ENCODE peak calls at places on chromosomes 7 and 10, in five cellular contexts. One of them, this sample, is unnamed.

GRCh38 chr7:105656922-105657521 is 75.7 kb upstream of the EFCAB10 start:
- DNase-seq in H1: no peak
- DNase-seq in HEK293T: peak; percentile 78
- DNase-seq in NT2/D1: peak; percentile 61
- DNase-seq in GM12878: no peak
- DNase-seq in this sample: no peak

GRCh38 chr10:1401056-1401965 is 336.0 kb downstream of the ADARB2 start:
- DNase-seq in H1: no peak
- DNase-seq in HEK293T: no peak
- DNase-seq in NT2/D1: no peak
- DNase-seq in GM12878: no peak
- DNase-seq in this sample: no peak

GRCh38 chr10:56346845-56347415 is 14.1 kb downstream of the ZWINT start:
- DNase-seq in H1: no peak
- DNase-seq in HEK293T: no peak
- DNase-seq in NT2/D1: no peak
- DNase-seq in GM12878: no peak
- DNase-seq in this sample: no peak

GRCh38 chr10:14184841-14185500 is 145.8 kb downstream of the FRMD4A start:
- DNase-seq in H1: no peak
- DNase-seq in HEK293T: no peak
- DNase-seq in NT2/D1: no peak
- DNase-seq in GM12878: peak; percentile 72
- DNase-seq in this sample: peak; percentile 94

GRCh38 chr7:41027428-41028115 is 675.3 kb downstream of the INHBA start:
- DNase-seq in H1: no peak
- DNase-seq in HEK293T: no peak
- DNase-seq in NT2/D1: no peak
- DNase-seq in GM12878: no peak
- DNase-seq in this sample: no peak

GRCh38 chr10:132507467-132507955 is 30.1 kb upstream of the INPP5A start:
- DNase-seq in H1: no peak
- DNase-seq in HEK293T: no peak
- DNase-seq in NT2/D1: no peak
- DNase-seq in GM12878: no peak
- DNase-seq in this sample: no peak

GRCh38 chr7:525740-526139 is 6.1 kb upstream of the PDGFA start:
- DNase-seq in H1: no peak
- DNase-seq in HEK293T: no peak
- DNase-seq in NT2/D1: no peak
- DNase-seq in GM12878: no peak
- DNase-seq in this sample: no peak

GRCh38 chr7:135333196-135333595 is 99.6 kb downstream of the STRA8 start:
- DNase-seq in H1: no peak
- DNase-seq in HEK293T: no peak
- DNase-seq in NT2/D1: no peak
- DNase-seq in GM12878: no peak
- DNase-seq in this sample: no peak

GRCh38 chr7:157470699-157471098 is 133.9 kb downstream of the DNAJB6 start:
- DNase-seq in H1: no peak
- DNase-seq in HEK293T: no peak
- DNase-seq in NT2/D1: no peak
- DNase-seq in GM12878: no peak
- DNase-seq in this sample: no peak

GRCh38 chr7:139992353-139993054 is 70.2 kb downstream of the PARP12 start:
- DNase-seq in H1: no peak
- DNase-seq in HEK293T: no peak
- DNase-seq in NT2/D1: no peak
- DNase-seq in GM12878: no peak
- DNase-seq in this sample: no peak

GRCh38 chr7:17043012-17043877 is 161.5 kb upstream of the AGR3 start:
- DNase-seq in H1: no peak
- DNase-seq in HEK293T: no peak
- DNase-seq in NT2/D1: no peak
- DNase-seq in GM12878: no peak
- DNase-seq in this sample: no peak

GRCh38 chr10:59708816-59709471 is 706 bp downstream of the SLC16A9 start:
- DNase-seq in H1: no peak
- DNase-seq in HEK293T: peak; percentile 13
- DNase-seq in NT2/D1: no peak
- DNase-seq in GM12878: no peak
- DNase-seq in this sample: no peak

GRCh38 chr10:5876181-5876768 is 13.4 kb downstream of the ANKRD16 start:
- DNase-seq in H1: no peak
- DNase-seq in HEK293T: no peak
- DNase-seq in NT2/D1: no peak
- DNase-seq in GM12878: no peak
- DNase-seq in this sample: no peak

GRCh38 chr7:96952974-96953391 is 52.4 kb upstream of the DLX6 start:
- DNase-seq in H1: no peak
- DNase-seq in HEK293T: no peak
- DNase-seq in NT2/D1: no peak
- DNase-seq in GM12878: no peak
- DNase-seq in this sample: no peak

GRCh38 chr7:50393076-50393475 is 57.1 kb downstream of the FIGNL1 start:
- DNase-seq in H1: no peak
- DNase-seq in HEK293T: no peak
- DNase-seq in NT2/D1: no peak
- DNase-seq in GM12878: no peak
- DNase-seq in this sample: no peak

GRCh38 chr10:46304671-46305429 is 18.1 kb downstream of the ANTXRL start:
- DNase-seq in H1: no peak
- DNase-seq in HEK293T: no peak
- DNase-seq in NT2/D1: no peak
- DNase-seq in GM12878: no peak
- DNase-seq in this sample: no peak

GRCh38 chr7:108093341-108093740 is 36.8 kb downstream of the LAMB4 start:
- DNase-seq in H1: no peak
- DNase-seq in HEK293T: no peak
- DNase-seq in NT2/D1: no peak
- DNase-seq in GM12878: no peak
- DNase-seq in this sample: no peak

GRCh38 chr10:52442576-52442975 is 128.5 kb downstream of the DKK1 start:
- DNase-seq in H1: no peak
- DNase-seq in HEK293T: no peak
- DNase-seq in NT2/D1: no peak
- DNase-seq in GM12878: no peak
- DNase-seq in this sample: no peak

GRCh38 chr7:118305686-118306085 is 81.2 kb downstream of the ANKRD7 start:
- DNase-seq in H1: no peak
- DNase-seq in HEK293T: no peak
- DNase-seq in NT2/D1: no peak
- DNase-seq in GM12878: no peak
- DNase-seq in this sample: no peak

GRCh38 chr10:110681023-110681681 is 37.0 kb downstream of the RBM20 start:
- DNase-seq in H1: no peak
- DNase-seq in HEK293T: peak; percentile 87
- DNase-seq in NT2/D1: no peak
- DNase-seq in GM12878: no peak
- DNase-seq in this sample: peak; percentile 32

GRCh38 chr7:13293264-13294002 is 606.0 kb downstream of the ARL4A start:
- DNase-seq in H1: no peak
- DNase-seq in HEK293T: no peak
- DNase-seq in NT2/D1: no peak
- DNase-seq in GM12878: no peak
- DNase-seq in this sample: no peak

GRCh38 chr10:95791425-95791979 is 35.5 kb downstream of the ENTPD1 start:
- DNase-seq in H1: no peak
- DNase-seq in HEK293T: no peak
- DNase-seq in NT2/D1: no peak
- DNase-seq in GM12878: peak; percentile 75
- DNase-seq in this sample: no peak

GRCh38 chr10:42960491-42961155 is 116.2 kb upstream of the RET start:
- DNase-seq in H1: no peak
- DNase-seq in HEK293T: no peak
- DNase-seq in NT2/D1: peak; percentile 28
- DNase-seq in GM12878: no peak
- DNase-seq in this sample: no peak

GRCh38 chr7:80654887-80655340 is 16.5 kb downstream of the CD36 start:
- DNase-seq in H1: no peak
- DNase-seq in HEK293T: no peak
- DNase-seq in NT2/D1: no peak
- DNase-seq in GM12878: no peak
- DNase-seq in this sample: peak; percentile 49

GRCh38 chr10:33196710-33197406 is 137.6 kb downstream of the NRP1 start:
- DNase-seq in H1: no peak
- DNase-seq in HEK293T: no peak
- DNase-seq in NT2/D1: no peak
- DNase-seq in GM12878: no peak
- DNase-seq in this sample: peak; percentile 94

DNA sequence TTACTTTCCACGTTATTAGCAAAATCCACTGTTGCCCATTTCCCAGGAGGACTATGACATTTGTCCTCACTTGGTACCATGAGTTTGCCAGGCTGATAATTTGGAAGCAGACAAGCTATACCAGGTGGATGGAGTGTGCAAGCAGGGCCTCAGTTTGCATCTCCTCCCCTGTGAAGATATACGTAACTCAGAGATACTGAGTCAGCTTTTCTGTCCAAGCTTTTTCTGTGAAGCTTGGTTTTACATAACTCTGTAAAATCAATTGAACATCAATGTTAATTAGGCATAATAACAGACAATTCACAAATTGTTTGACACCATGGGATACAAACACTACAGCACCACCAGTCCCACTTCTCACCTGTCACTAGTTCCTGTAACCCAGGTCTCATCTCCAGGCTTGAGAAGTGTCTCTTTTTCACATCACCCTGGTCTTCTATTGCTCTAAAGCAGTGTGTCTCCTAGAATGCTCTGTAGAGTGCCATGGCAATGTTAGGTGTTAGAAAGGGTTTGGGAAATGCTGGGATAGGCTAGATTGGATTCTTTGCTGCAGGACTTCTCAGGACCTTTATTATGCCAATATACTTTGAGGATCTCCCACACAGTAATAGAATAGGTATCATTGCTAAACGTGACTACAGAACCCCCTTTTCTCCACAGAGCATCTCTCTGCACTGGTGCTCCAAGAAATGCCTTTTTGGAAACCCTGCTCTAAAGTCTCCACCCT is 13.7 kb downstream of the FFAR4 start:
- DNase-seq in H1: no peak
- DNase-seq in HEK293T: no peak
- DNase-seq in NT2/D1: no peak
- DNase-seq in GM12878: no peak
- DNase-seq in this sample: no peak
- TF ChIP-seq SUZ12 in H1: no peak
- TF ChIP-seq SUZ12 in HEK293T: no peak
- TF ChIP-seq SUZ12 in NT2/D1: no peak
- TF ChIP-seq SUZ12 in GM12878: no peak
- TF ChIP-seq SUZ12 in this sample: no peak

GRCh38 chr10:119203006-119203405 is 4.4 kb upstream of the GRK5 start:
- DNase-seq in H1: no peak
- DNase-seq in HEK293T: no peak
- DNase-seq in NT2/D1: no peak
- DNase-seq in GM12878: no peak
- DNase-seq in this sample: peak; percentile 55
- TF ChIP-seq SUZ12 in H1: no peak
- TF ChIP-seq SUZ12 in HEK293T: no peak
- TF ChIP-seq SUZ12 in NT2/D1: no peak
- TF ChIP-seq SUZ12 in GM12878: no peak
- TF ChIP-seq SUZ12 in this sample: no peak

DNA sequence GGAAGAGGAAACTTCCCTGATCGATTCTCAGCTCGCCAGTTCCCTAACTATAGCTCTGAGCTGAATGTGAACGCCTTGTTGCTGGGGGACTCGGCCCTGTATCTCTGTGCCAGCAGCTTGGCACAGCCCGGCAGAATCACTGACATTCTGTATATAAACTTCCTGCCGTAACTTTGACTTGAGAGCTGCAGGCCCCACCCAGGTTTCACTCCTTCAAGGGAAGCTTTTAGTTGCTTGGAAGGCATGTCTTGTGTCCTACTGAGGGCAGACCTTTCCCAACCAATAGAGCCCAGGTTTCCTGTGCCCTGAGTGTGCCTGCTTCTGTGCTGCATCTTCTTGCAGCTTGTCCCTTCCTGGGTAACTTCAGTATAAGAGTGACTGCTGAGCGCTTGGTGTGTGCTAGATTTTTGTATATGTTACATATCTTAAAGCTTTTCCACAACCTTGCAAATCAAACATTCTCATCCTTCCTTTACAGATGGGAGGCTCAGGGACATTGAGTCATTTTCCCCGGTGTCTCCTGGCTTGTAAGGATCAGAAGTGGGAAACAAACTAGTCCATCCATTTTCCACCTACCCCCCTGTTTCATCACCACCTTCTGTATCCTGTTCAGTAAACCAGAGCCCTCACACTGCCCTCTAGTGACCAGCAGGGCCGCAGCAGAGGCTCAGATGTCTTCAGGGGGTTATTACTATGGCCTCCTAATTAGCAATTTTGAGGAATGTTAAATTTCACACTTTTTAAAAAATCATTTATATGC is 225.2 kb upstream of the PRSS58 start:
- DNase-seq in H1: no peak
- DNase-seq in HEK293T: peak; percentile 62
- DNase-seq in NT2/D1: peak; percentile 35
- DNase-seq in GM12878: no peak
- DNase-seq in this sample: peak; percentile 7
- TF ChIP-seq SUZ12 in H1: no peak
- TF ChIP-seq SUZ12 in HEK293T: no peak
- TF ChIP-seq SUZ12 in NT2/D1: no peak
- TF ChIP-seq SUZ12 in GM12878: no peak
- TF ChIP-seq SUZ12 in this sample: no peak

GRCh38 chr10:7511612-7512011 is 100.8 kb upstream of the SFMBT2 start:
- DNase-seq in H1: no peak
- DNase-seq in HEK293T: no peak
- DNase-seq in NT2/D1: no peak
- DNase-seq in GM12878: no peak
- DNase-seq in this sample: no peak
- TF ChIP-seq SUZ12 in H1: no peak
- TF ChIP-seq SUZ12 in HEK293T: no peak
- TF ChIP-seq SUZ12 in NT2/D1: no peak
- TF ChIP-seq SUZ12 in GM12878: no peak
- TF ChIP-seq SUZ12 in this sample: no peak

GRCh38 chr7:73342645-73343044 is 14.7 kb downstream of the FKBP6 start:
- DNase-seq in H1: no peak
- DNase-seq in HEK293T: peak; percentile 42
- DNase-seq in NT2/D1: peak; percentile 44
- DNase-seq in GM12878: no peak
- DNase-seq in this sample: peak; percentile 73
- TF ChIP-seq SUZ12 in H1: no peak
- TF ChIP-seq SUZ12 in HEK293T: no peak
- TF ChIP-seq SUZ12 in NT2/D1: no peak
- TF ChIP-seq SUZ12 in GM12878: no peak
- TF ChIP-seq SUZ12 in this sample: no peak

This sample was measured in HepG2.